ENCODE peak calls at places on chromosomes 3 and 15, in eight cellular contexts. W is dorsolateral prefrontal cortex, X is activated B cell treated with CpG ODN at 0.5 μM for 24 hours, I is astrocyte of the spinal cord, Y is astrocyte of the cerebellum, T is bronchial epithelial cell, E is gastrocnemius medialis, S is B cell. H is an unnamed sample.

GRCh38 chr3:188656196-188656982 is 502.4 kb downstream of the LPP start:
- DNase-seq in W (no peak), X (no peak), I (peak; percentile 55), Y (no peak), T (peak; percentile 85), E (no peak), S (no peak), H (no peak)

GRCh38 chr3:51384145-51384729 is 854 bp upstream of the MANF start:
- DNase-seq in W (no peak), X (no peak), I (no peak), Y (no peak), T (no peak), E (no peak), S (peak; percentile 52), H (no peak)

GRCh38 chr15:33360876-33361275 is 50.1 kb downstream of the RYR3 start:
- DNase-seq in W (no peak), X (no peak), I (no peak), Y (no peak), T (no peak), E (no peak), S (no peak), H (no peak)

GRCh38 chr15:61768131-61768530 is 292.1 kb downstream of the VPS13C start:
- DNase-seq in W (no peak), X (no peak), I (no peak), Y (no peak), T (peak; percentile 16), E (no peak), S (no peak), H (no peak)

GRCh38 chr3:146065573-146066006 is 95.4 kb downstream of the PLOD2 start:
- DNase-seq in W (no peak), X (no peak), I (peak; percentile 83), Y (peak; percentile 81), T (peak; percentile 62), E (no peak), S (no peak), H (no peak)

GRCh38 chr3:12471228-12471627 is 13.1 kb upstream of the TSEN2 start:
- DNase-seq in W (no peak), X (no peak), I (no peak), Y (no peak), T (peak; percentile 80), E (no peak), S (no peak), H (no peak)

GRCh38 chr3:172253200-172253599 is 195.1 kb downstream of the GHSR start:
- DNase-seq in W (no peak), X (no peak), I (no peak), Y (no peak), T (no peak), E (no peak), S (no peak), H (no peak)

GRCh38 chr3:129556890-129557736 is 14.1 kb downstream of the H1-8 start:
- DNase-seq in W (peak; percentile 47), X (no peak), I (peak; percentile 39), Y (peak; percentile 27), T (no peak), E (no peak), S (no peak), H (no peak)

GRCh38 chr15:55784284-55784683 is 41.3 kb upstream of the PRTG start:
- DNase-seq in W (no peak), X (no peak), I (no peak), Y (no peak), T (no peak), E (no peak), S (no peak), H (no peak)

GRCh38 chr15:67039349-67040075 is 25.9 kb upstream of the SMAD3 start:
- DNase-seq in W (no peak), X (no peak), I (no peak), Y (no peak), T (peak; percentile 95), E (no peak), S (no peak), H (no peak)

GRCh38 chr15:52733696-52734255 is 54.6 kb upstream of the ATOSA start:
- DNase-seq in W (no peak), X (no peak), I (peak; percentile 7), Y (no peak), T (no peak), E (no peak), S (no peak), H (no peak)

GRCh38 chr15:30991301-30992072 is at the start of gene MTMR10:
- DNase-seq in W (peak; percentile 63), X (peak; percentile 89), I (peak; percentile 69), Y (peak; percentile 32), T (peak; percentile 52), E (peak; percentile 41), S (peak; percentile 95), H (peak; percentile 65)

DNA sequence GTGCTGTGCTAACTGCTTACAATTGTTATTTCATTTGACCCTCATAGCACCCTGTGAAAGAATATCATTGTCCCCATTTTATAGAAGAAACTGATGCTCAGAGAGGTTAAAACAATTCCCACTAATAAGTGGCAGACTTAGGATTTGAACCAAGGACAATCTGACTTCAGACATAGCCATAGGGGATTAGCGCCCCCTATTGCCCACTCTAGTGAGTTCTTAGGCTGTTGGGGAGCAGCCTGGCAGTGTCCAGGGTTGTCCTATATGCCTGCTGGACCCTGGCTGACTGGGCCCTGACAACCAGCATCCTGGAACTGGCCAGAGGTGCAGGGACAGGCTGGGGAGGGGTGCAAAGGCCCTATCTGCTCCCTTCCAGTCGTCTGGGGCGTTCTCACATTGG is 15.4 kb downstream of the DPH3 start:
- DNase-seq in W (no peak), X (no peak), I (peak; percentile 34), Y (no peak), T (no peak), E (no peak), S (no peak), H (no peak)
- TF ChIP-seq CTCF in W (peak; percentile 8), X (no peak), I (peak; percentile 62), Y (peak; percentile 53), T (peak; percentile 40), E (peak; percentile 23), S (peak; percentile 33), H (no peak)

GRCh38 chr3:143972495-143973351 is 1.1 kb downstream of the DIPK2A start:
- DNase-seq in W (peak; percentile 72), X (peak; percentile 74), I (peak; percentile 86), Y (peak; percentile 84), T (peak; percentile 73), E (peak; percentile 50), S (peak; percentile 71), H (peak; percentile 76)

GRCh38 chr3:143972155-143972494 is 502 bp downstream of the DIPK2A start:
- DNase-seq in W (no peak), X (no peak), I (peak; percentile 82), Y (no peak), T (no peak), E (no peak), S (no peak), H (no peak)

GRCh38 chr3:143971367-143972154 is at the start of gene DIPK2A:
- DNase-seq in W (peak; percentile 94), X (peak; percentile 95), I (peak; percentile 98), Y (peak; percentile 85), T (peak; percentile 85), E (peak; percentile 92), S (peak; percentile 92), H (peak; percentile 93)

GRCh38 chr3:143973352-143974021 is 1.9 kb downstream of the DIPK2A start:
- DNase-seq in W (no peak), X (no peak), I (peak; percentile 48), Y (no peak), T (peak; percentile 23), E (no peak), S (no peak), H (no peak)

GRCh38 chr3:143970773-143971366 is 753 bp upstream of the DIPK2A start:
- DNase-seq in W (peak; percentile 50), X (peak; percentile 82), I (no peak), Y (no peak), T (peak; percentile 37), E (peak; percentile 14), S (peak; percentile 67), H (peak; percentile 34)
- TF ChIP-seq CTCF in W (no peak), X (no peak), I (no peak), Y (peak; percentile 3), T (peak; percentile 10), E (peak; percentile 12), S (peak; percentile 27), H (no peak)

GRCh38 chr3:185406127-185406620 is 43.2 kb downstream of the MAP3K13 start:
- DNase-seq in W (no peak), X (no peak), I (no peak), Y (no peak), T (no peak), E (no peak), S (no peak), H (no peak)

GRCh38 chr3:185402561-185402960 is 39.6 kb downstream of the MAP3K13 start:
- DNase-seq in W (no peak), X (no peak), I (peak; percentile 39), Y (no peak), T (no peak), E (no peak), S (no peak), H (no peak)

GRCh38 chr3:185403002-185403401 is 40.1 kb downstream of the MAP3K13 start:
- DNase-seq in W (no peak), X (no peak), I (no peak), Y (no peak), T (no peak), E (no peak), S (no peak), H (no peak)

GRCh38 chr3:185405243-185405642 is 42.3 kb downstream of the MAP3K13 start:
- DNase-seq in W (no peak), X (no peak), I (no peak), Y (no peak), T (peak; percentile 15), E (no peak), S (no peak), H (no peak)

DNA sequence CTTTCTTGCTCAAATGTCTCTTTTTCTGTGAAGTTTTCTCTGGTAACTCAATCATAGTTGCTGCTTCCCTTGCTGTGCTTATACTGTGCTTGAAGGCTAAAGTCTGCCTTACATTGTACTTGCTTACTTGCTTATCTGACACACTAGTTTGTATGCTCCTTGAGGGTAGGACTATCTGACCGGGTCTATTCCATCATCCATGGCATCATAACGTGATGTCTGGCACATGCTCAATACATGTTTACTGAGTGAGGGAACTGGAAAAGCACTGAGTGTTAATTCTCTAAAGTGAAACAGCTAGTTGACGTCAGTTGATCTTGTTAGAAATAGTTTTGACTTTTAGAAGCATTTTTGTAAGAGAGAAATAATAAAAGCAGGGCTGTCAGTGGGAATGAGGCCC is 42.7 kb downstream of the MAP3K13 start:
- DNase-seq in W (no peak), X (no peak), I (no peak), Y (no peak), T (no peak), E (no peak), S (no peak), H (no peak)
- TF ChIP-seq CTCF in W (no peak), X (no peak), I (no peak), Y (no peak), T (no peak), E (no peak), S (no peak), H (no peak)

GRCh38 chr3:14913926-14914776 is 33.2 kb upstream of the NR2C2 start:
- DNase-seq in W (no peak), X (no peak), I (no peak), Y (no peak), T (no peak), E (no peak), S (no peak), H (no peak)
- TF ChIP-seq CTCF in W (no peak), X (no peak), I (no peak), Y (no peak), T (no peak), E (no peak), S (no peak), H (no peak)

H was measured in CD8-positive, alpha-beta T cell.